ENCODE peak calls at places on chromosome X, in six cellular contexts. One of them, this sample, is unnamed.

GRCh38 chrX:43702079-43702524 is 46.0 kb downstream of the MAOA start:
- DNase-seq in BE2C: no peak
- DNase-seq in AG09309: no peak
- DNase-seq in MCF 10A: no peak
- DNase-seq in amniotic epithelial cell: no peak
- DNase-seq in WERI-Rb-1: no peak
- DNase-seq in this sample: no peak

GRCh38 chrX:120262781-120263719 is 12.4 kb downstream of the ZBTB33 start:
- DNase-seq in WERI-Rb-1: no peak
- DNase-seq in amniotic epithelial cell: no peak
- DNase-seq in BE2C: no peak
- DNase-seq in MCF 10A: no peak
- DNase-seq in AG09309: no peak
- DNase-seq in this sample: no peak

GRCh38 chrX:96386981-96387380 is 297.7 kb upstream of the DIAPH2 start:
- DNase-seq in WERI-Rb-1: no peak
- DNase-seq in AG09309: no peak
- DNase-seq in MCF 10A: no peak
- DNase-seq in BE2C: no peak
- DNase-seq in amniotic epithelial cell: no peak
- DNase-seq in this sample: no peak

GRCh38 chrX:9562851-9563250 is 98.0 kb downstream of the TBL1X start:
- DNase-seq in MCF 10A: peak; percentile 62
- DNase-seq in BE2C: no peak
- DNase-seq in WERI-Rb-1: no peak
- DNase-seq in AG09309: peak; percentile 72
- DNase-seq in amniotic epithelial cell: peak; percentile 90
- DNase-seq in this sample: no peak

GRCh38 chrX:28229217-28229616 is 248.0 kb upstream of the DCAF8L1 start:
- DNase-seq in amniotic epithelial cell: no peak
- DNase-seq in AG09309: no peak
- DNase-seq in MCF 10A: no peak
- DNase-seq in WERI-Rb-1: no peak
- DNase-seq in BE2C: no peak
- DNase-seq in this sample: no peak

GRCh38 chrX:107836958-107837357 is 11.3 kb downstream of the MID2 start:
- DNase-seq in AG09309: no peak
- DNase-seq in amniotic epithelial cell: no peak
- DNase-seq in WERI-Rb-1: no peak
- DNase-seq in MCF 10A: no peak
- DNase-seq in BE2C: no peak
- DNase-seq in this sample: no peak

GRCh38 chrX:109959356-109959871 is 43.5 kb upstream of the TMEM164 start:
- DNase-seq in MCF 10A: no peak
- DNase-seq in WERI-Rb-1: no peak
- DNase-seq in AG09309: no peak
- DNase-seq in amniotic epithelial cell: no peak
- DNase-seq in BE2C: no peak
- DNase-seq in this sample: no peak

GRCh38 chrX:77622672-77623071 is 163.3 kb downstream of the ATRX start:
- DNase-seq in BE2C: no peak
- DNase-seq in MCF 10A: no peak
- DNase-seq in amniotic epithelial cell: no peak
- DNase-seq in AG09309: no peak
- DNase-seq in WERI-Rb-1: no peak
- DNase-seq in this sample: no peak

GRCh38 chrX:1595711-1596060 is 4.3 kb downstream of the AKAP17A start:
- DNase-seq in amniotic epithelial cell: no peak
- DNase-seq in AG09309: no peak
- DNase-seq in MCF 10A: no peak
- DNase-seq in BE2C: no peak
- DNase-seq in WERI-Rb-1: no peak
- DNase-seq in this sample: no peak

GRCh38 chrX:64191281-64192010 is 14.1 kb downstream of the AMER1 start:
- DNase-seq in amniotic epithelial cell: no peak
- DNase-seq in BE2C: no peak
- DNase-seq in WERI-Rb-1: no peak
- DNase-seq in AG09309: no peak
- DNase-seq in MCF 10A: no peak
- DNase-seq in this sample: no peak

GRCh38 chrX:68808686-68809357 is 20.0 kb upstream of the EFNB1 start:
- DNase-seq in WERI-Rb-1: no peak
- DNase-seq in AG09309: no peak
- DNase-seq in MCF 10A: no peak
- DNase-seq in amniotic epithelial cell: peak; percentile 33
- DNase-seq in BE2C: no peak
- DNase-seq in this sample: no peak

GRCh38 chrX:298993-299392 is 17.8 kb downstream of the PLCXD1 start:
- DNase-seq in MCF 10A: no peak
- DNase-seq in amniotic epithelial cell: no peak
- DNase-seq in WERI-Rb-1: no peak
- DNase-seq in BE2C: no peak
- DNase-seq in AG09309: no peak
- DNase-seq in this sample: no peak

GRCh38 chrX:103656623-103657022 is 27.8 kb downstream of the TCEAL1 start:
- DNase-seq in AG09309: peak; percentile 56
- DNase-seq in amniotic epithelial cell: peak; percentile 83
- DNase-seq in BE2C: no peak
- DNase-seq in WERI-Rb-1: no peak
- DNase-seq in MCF 10A: peak; percentile 55
- DNase-seq in this sample: no peak

GRCh38 chrX:153983321-153983729 is 10.8 kb downstream of the TMEM187 start:
- DNase-seq in AG09309: no peak
- DNase-seq in amniotic epithelial cell: no peak
- DNase-seq in BE2C: no peak
- DNase-seq in MCF 10A: no peak
- DNase-seq in WERI-Rb-1: no peak
- DNase-seq in this sample: no peak

GRCh38 chrX:17377047-17377692 is 2.2 kb downstream of the NHS start:
- DNase-seq in AG09309: no peak
- DNase-seq in amniotic epithelial cell: no peak
- DNase-seq in WERI-Rb-1: no peak
- DNase-seq in BE2C: peak; percentile 23
- DNase-seq in MCF 10A: peak; percentile 52
- DNase-seq in this sample: no peak

GRCh38 chrX:112687189-112687691 is 7.5 kb upstream of the LHFPL1 start:
- DNase-seq in MCF 10A: peak; percentile 33
- DNase-seq in WERI-Rb-1: no peak
- DNase-seq in AG09309: no peak
- DNase-seq in BE2C: no peak
- DNase-seq in amniotic epithelial cell: peak; percentile 0
- DNase-seq in this sample: no peak

GRCh38 chrX:25144043-25144940 is 128.5 kb upstream of the ARX start:
- DNase-seq in WERI-Rb-1: peak; percentile 52
- DNase-seq in amniotic epithelial cell: peak; percentile 29
- DNase-seq in BE2C: peak; percentile 61
- DNase-seq in AG09309: peak; percentile 20
- DNase-seq in MCF 10A: peak; percentile 60
- DNase-seq in this sample: peak; percentile 12

GRCh38 chrX:123324628-123325027 is 140.6 kb downstream of the GRIA3 start:
- DNase-seq in MCF 10A: no peak
- DNase-seq in BE2C: no peak
- DNase-seq in amniotic epithelial cell: no peak
- DNase-seq in AG09309: no peak
- DNase-seq in WERI-Rb-1: no peak
- DNase-seq in this sample: no peak

This sample was measured in immature natural killer cell.